ENCODE peak calls at places on chromosomes 13 and 19, in seven cellular contexts. One of them, this sample, is unnamed.

GRCh38 chr13:24261566-24261965 is 47.8 kb upstream of the C1QTNF9 start:
- DNase-seq in activated CD4-positive, alpha-beta T cell treated with anti-CD3 and anti-CD28 coated beads, Interleukin-2, amount 50 U/mL, for 48 hours: no peak
- DNase-seq in AG10803: no peak
- DNase-seq in stimulated activated naive CD8-positive, alpha-beta T cell treated with anti-CD3 and anti-CD28 coated beads, Interleukin-15, Interleukin-2, amounts not matched to agents 100 U/mL and 50 U/mL, for 24 hours: no peak
- DNase-seq in activated T-helper 2 cell treated with anti-CD3 and anti-CD28 coated beads, Interferon-gamma antibody, Interleukin-2, Interleukin-4, amounts not matched to agents 10 μg/mL and 5 μg/mL and 100 μg/mL, durations not matched to agents 14 hours and 24 hours and 36 hours: no peak
- DNase-seq in CD14-positive monocyte: no peak
- DNase-seq in A549: no peak
- DNase-seq in this sample: no peak

GRCh38 chr19:18590273-18591272 is 2.0 kb downstream of the REX1BD start:
- DNase-seq in stimulated activated naive CD8-positive, alpha-beta T cell treated with anti-CD3 and anti-CD28 coated beads, Interleukin-15, Interleukin-2, amounts not matched to agents 100 U/mL and 50 U/mL, for 24 hours: no peak
- DNase-seq in activated CD4-positive, alpha-beta T cell treated with anti-CD3 and anti-CD28 coated beads, Interleukin-2, amount 50 U/mL, for 48 hours: no peak
- DNase-seq in AG10803: peak
- DNase-seq in A549: peak
- DNase-seq in activated T-helper 2 cell treated with anti-CD3 and anti-CD28 coated beads, Interferon-gamma antibody, Interleukin-2, Interleukin-4, amounts not matched to agents 10 μg/mL and 5 μg/mL and 100 μg/mL, durations not matched to agents 14 hours and 24 hours and 36 hours: no peak
- DNase-seq in CD14-positive monocyte: peak
- DNase-seq in this sample: no peak

GRCh38 chr13:93248627-93249047 is 22.0 kb downstream of the GPC6 start:
- DNase-seq in A549: peak
- DNase-seq in AG10803: no peak
- DNase-seq in activated T-helper 2 cell treated with anti-CD3 and anti-CD28 coated beads, Interferon-gamma antibody, Interleukin-2, Interleukin-4, amounts not matched to agents 10 μg/mL and 5 μg/mL and 100 μg/mL, durations not matched to agents 14 hours and 24 hours and 36 hours: no peak
- DNase-seq in activated CD4-positive, alpha-beta T cell treated with anti-CD3 and anti-CD28 coated beads, Interleukin-2, amount 50 U/mL, for 48 hours: no peak
- DNase-seq in stimulated activated naive CD8-positive, alpha-beta T cell treated with anti-CD3 and anti-CD28 coated beads, Interleukin-15, Interleukin-2, amounts not matched to agents 100 U/mL and 50 U/mL, for 24 hours: no peak
- DNase-seq in CD14-positive monocyte: no peak
- DNase-seq in this sample: no peak

GRCh38 chr19:18782559-18783225 is 8.4 kb downstream of the COMP start:
- DNase-seq in A549: no peak
- DNase-seq in activated CD4-positive, alpha-beta T cell treated with anti-CD3 and anti-CD28 coated beads, Interleukin-2, amount 50 U/mL, for 48 hours: no peak
- DNase-seq in AG10803: no peak
- DNase-seq in CD14-positive monocyte: no peak
- DNase-seq in activated T-helper 2 cell treated with anti-CD3 and anti-CD28 coated beads, Interferon-gamma antibody, Interleukin-2, Interleukin-4, amounts not matched to agents 10 μg/mL and 5 μg/mL and 100 μg/mL, durations not matched to agents 14 hours and 24 hours and 36 hours: no peak
- DNase-seq in stimulated activated naive CD8-positive, alpha-beta T cell treated with anti-CD3 and anti-CD28 coated beads, Interleukin-15, Interleukin-2, amounts not matched to agents 100 U/mL and 50 U/mL, for 24 hours: no peak
- DNase-seq in this sample: no peak

GRCh38 chr19:10763828-10764339 is 46.0 kb downstream of the DNM2 start:
- DNase-seq in activated T-helper 2 cell treated with anti-CD3 and anti-CD28 coated beads, Interferon-gamma antibody, Interleukin-2, Interleukin-4, amounts not matched to agents 10 μg/mL and 5 μg/mL and 100 μg/mL, durations not matched to agents 14 hours and 24 hours and 36 hours: no peak
- DNase-seq in A549: no peak
- DNase-seq in CD14-positive monocyte: no peak
- DNase-seq in stimulated activated naive CD8-positive, alpha-beta T cell treated with anti-CD3 and anti-CD28 coated beads, Interleukin-15, Interleukin-2, amounts not matched to agents 100 U/mL and 50 U/mL, for 24 hours: no peak
- DNase-seq in AG10803: no peak
- DNase-seq in activated CD4-positive, alpha-beta T cell treated with anti-CD3 and anti-CD28 coated beads, Interleukin-2, amount 50 U/mL, for 48 hours: no peak
- DNase-seq in this sample: no peak

GRCh38 chr19:48569814-48570213 is 17.8 kb downstream of the SULT2B1 start:
- DNase-seq in A549: no peak
- DNase-seq in CD14-positive monocyte: no peak
- DNase-seq in activated T-helper 2 cell treated with anti-CD3 and anti-CD28 coated beads, Interferon-gamma antibody, Interleukin-2, Interleukin-4, amounts not matched to agents 10 μg/mL and 5 μg/mL and 100 μg/mL, durations not matched to agents 14 hours and 24 hours and 36 hours: no peak
- DNase-seq in activated CD4-positive, alpha-beta T cell treated with anti-CD3 and anti-CD28 coated beads, Interleukin-2, amount 50 U/mL, for 48 hours: no peak
- DNase-seq in AG10803: peak
- DNase-seq in stimulated activated naive CD8-positive, alpha-beta T cell treated with anti-CD3 and anti-CD28 coated beads, Interleukin-15, Interleukin-2, amounts not matched to agents 100 U/mL and 50 U/mL, for 24 hours: no peak
- DNase-seq in this sample: no peak

GRCh38 chr13:114130708-114131580 is 1.5 kb downstream of the RASA3 start:
- DNase-seq in stimulated activated naive CD8-positive, alpha-beta T cell treated with anti-CD3 and anti-CD28 coated beads, Interleukin-15, Interleukin-2, amounts not matched to agents 100 U/mL and 50 U/mL, for 24 hours: peak
- DNase-seq in AG10803: peak
- DNase-seq in activated CD4-positive, alpha-beta T cell treated with anti-CD3 and anti-CD28 coated beads, Interleukin-2, amount 50 U/mL, for 48 hours: peak
- DNase-seq in activated T-helper 2 cell treated with anti-CD3 and anti-CD28 coated beads, Interferon-gamma antibody, Interleukin-2, Interleukin-4, amounts not matched to agents 10 μg/mL and 5 μg/mL and 100 μg/mL, durations not matched to agents 14 hours and 24 hours and 36 hours: peak
- DNase-seq in CD14-positive monocyte: no peak
- DNase-seq in A549: peak
- DNase-seq in this sample: peak

GRCh38 chr13:78228940-78229339 is 310.3 kb upstream of the EDNRB start:
- DNase-seq in activated T-helper 2 cell treated with anti-CD3 and anti-CD28 coated beads, Interferon-gamma antibody, Interleukin-2, Interleukin-4, amounts not matched to agents 10 μg/mL and 5 μg/mL and 100 μg/mL, durations not matched to agents 14 hours and 24 hours and 36 hours: no peak
- DNase-seq in AG10803: no peak
- DNase-seq in CD14-positive monocyte: no peak
- DNase-seq in activated CD4-positive, alpha-beta T cell treated with anti-CD3 and anti-CD28 coated beads, Interleukin-2, amount 50 U/mL, for 48 hours: no peak
- DNase-seq in stimulated activated naive CD8-positive, alpha-beta T cell treated with anti-CD3 and anti-CD28 coated beads, Interleukin-15, Interleukin-2, amounts not matched to agents 100 U/mL and 50 U/mL, for 24 hours: no peak
- DNase-seq in A549: no peak
- DNase-seq in this sample: no peak

GRCh38 chr19:4555657-4556561 is 3.6 kb downstream of the SEMA6B start:
- DNase-seq in activated T-helper 2 cell treated with anti-CD3 and anti-CD28 coated beads, Interferon-gamma antibody, Interleukin-2, Interleukin-4, amounts not matched to agents 10 μg/mL and 5 μg/mL and 100 μg/mL, durations not matched to agents 14 hours and 24 hours and 36 hours: no peak
- DNase-seq in stimulated activated naive CD8-positive, alpha-beta T cell treated with anti-CD3 and anti-CD28 coated beads, Interleukin-15, Interleukin-2, amounts not matched to agents 100 U/mL and 50 U/mL, for 24 hours: no peak
- DNase-seq in A549: peak
- DNase-seq in AG10803: no peak
- DNase-seq in activated CD4-positive, alpha-beta T cell treated with anti-CD3 and anti-CD28 coated beads, Interleukin-2, amount 50 U/mL, for 48 hours: no peak
- DNase-seq in CD14-positive monocyte: no peak
- DNase-seq in this sample: no peak

GRCh38 chr13:30408319-30409101 is 13.8 kb upstream of the UBE2L5 start:
- DNase-seq in A549: peak
- DNase-seq in activated T-helper 2 cell treated with anti-CD3 and anti-CD28 coated beads, Interferon-gamma antibody, Interleukin-2, Interleukin-4, amounts not matched to agents 10 μg/mL and 5 μg/mL and 100 μg/mL, durations not matched to agents 14 hours and 24 hours and 36 hours: peak
- DNase-seq in AG10803: peak
- DNase-seq in activated CD4-positive, alpha-beta T cell treated with anti-CD3 and anti-CD28 coated beads, Interleukin-2, amount 50 U/mL, for 48 hours: peak
- DNase-seq in CD14-positive monocyte: peak
- DNase-seq in stimulated activated naive CD8-positive, alpha-beta T cell treated with anti-CD3 and anti-CD28 coated beads, Interleukin-15, Interleukin-2, amounts not matched to agents 100 U/mL and 50 U/mL, for 24 hours: peak
- DNase-seq in this sample: peak

GRCh38 chr13:107518780-107519179 is 696.6 kb downstream of the LIG4 start:
- DNase-seq in CD14-positive monocyte: no peak
- DNase-seq in A549: no peak
- DNase-seq in activated CD4-positive, alpha-beta T cell treated with anti-CD3 and anti-CD28 coated beads, Interleukin-2, amount 50 U/mL, for 48 hours: no peak
- DNase-seq in activated T-helper 2 cell treated with anti-CD3 and anti-CD28 coated beads, Interferon-gamma antibody, Interleukin-2, Interleukin-4, amounts not matched to agents 10 μg/mL and 5 μg/mL and 100 μg/mL, durations not matched to agents 14 hours and 24 hours and 36 hours: no peak
- DNase-seq in stimulated activated naive CD8-positive, alpha-beta T cell treated with anti-CD3 and anti-CD28 coated beads, Interleukin-15, Interleukin-2, amounts not matched to agents 100 U/mL and 50 U/mL, for 24 hours: no peak
- DNase-seq in AG10803: no peak
- DNase-seq in this sample: no peak

GRCh38 chr13:105097501-105097900 is 1438.0 kb downstream of the EFNB2 start:
- DNase-seq in stimulated activated naive CD8-positive, alpha-beta T cell treated with anti-CD3 and anti-CD28 coated beads, Interleukin-15, Interleukin-2, amounts not matched to agents 100 U/mL and 50 U/mL, for 24 hours: no peak
- DNase-seq in AG10803: no peak
- DNase-seq in CD14-positive monocyte: no peak
- DNase-seq in A549: no peak
- DNase-seq in activated T-helper 2 cell treated with anti-CD3 and anti-CD28 coated beads, Interferon-gamma antibody, Interleukin-2, Interleukin-4, amounts not matched to agents 10 μg/mL and 5 μg/mL and 100 μg/mL, durations not matched to agents 14 hours and 24 hours and 36 hours: no peak
- DNase-seq in activated CD4-positive, alpha-beta T cell treated with anti-CD3 and anti-CD28 coated beads, Interleukin-2, amount 50 U/mL, for 48 hours: no peak
- DNase-seq in this sample: no peak

GRCh38 chr13:76157926-76158325 is 521.8 kb downstream of the LMO7 start:
- DNase-seq in AG10803: no peak
- DNase-seq in activated T-helper 2 cell treated with anti-CD3 and anti-CD28 coated beads, Interferon-gamma antibody, Interleukin-2, Interleukin-4, amounts not matched to agents 10 μg/mL and 5 μg/mL and 100 μg/mL, durations not matched to agents 14 hours and 24 hours and 36 hours: no peak
- DNase-seq in CD14-positive monocyte: no peak
- DNase-seq in stimulated activated naive CD8-positive, alpha-beta T cell treated with anti-CD3 and anti-CD28 coated beads, Interleukin-15, Interleukin-2, amounts not matched to agents 100 U/mL and 50 U/mL, for 24 hours: no peak
- DNase-seq in activated CD4-positive, alpha-beta T cell treated with anti-CD3 and anti-CD28 coated beads, Interleukin-2, amount 50 U/mL, for 48 hours: no peak
- DNase-seq in A549: no peak
- DNase-seq in this sample: no peak

GRCh38 chr13:111280226-111280625 is 40.2 kb upstream of the TEX29 start:
- DNase-seq in stimulated activated naive CD8-positive, alpha-beta T cell treated with anti-CD3 and anti-CD28 coated beads, Interleukin-15, Interleukin-2, amounts not matched to agents 100 U/mL and 50 U/mL, for 24 hours: no peak
- DNase-seq in CD14-positive monocyte: no peak
- DNase-seq in activated CD4-positive, alpha-beta T cell treated with anti-CD3 and anti-CD28 coated beads, Interleukin-2, amount 50 U/mL, for 48 hours: no peak
- DNase-seq in activated T-helper 2 cell treated with anti-CD3 and anti-CD28 coated beads, Interferon-gamma antibody, Interleukin-2, Interleukin-4, amounts not matched to agents 10 μg/mL and 5 μg/mL and 100 μg/mL, durations not matched to agents 14 hours and 24 hours and 36 hours: no peak
- DNase-seq in AG10803: no peak
- DNase-seq in A549: no peak
- DNase-seq in this sample: no peak

GRCh38 chr13:35309711-35310110 is 166.8 kb downstream of the MAB21L1 start:
- DNase-seq in activated T-helper 2 cell treated with anti-CD3 and anti-CD28 coated beads, Interferon-gamma antibody, Interleukin-2, Interleukin-4, amounts not matched to agents 10 μg/mL and 5 μg/mL and 100 μg/mL, durations not matched to agents 14 hours and 24 hours and 36 hours: no peak
- DNase-seq in AG10803: no peak
- DNase-seq in A549: no peak
- DNase-seq in stimulated activated naive CD8-positive, alpha-beta T cell treated with anti-CD3 and anti-CD28 coated beads, Interleukin-15, Interleukin-2, amounts not matched to agents 100 U/mL and 50 U/mL, for 24 hours: no peak
- DNase-seq in CD14-positive monocyte: no peak
- DNase-seq in activated CD4-positive, alpha-beta T cell treated with anti-CD3 and anti-CD28 coated beads, Interleukin-2, amount 50 U/mL, for 48 hours: no peak
- DNase-seq in this sample: no peak

GRCh38 chr13:94666065-94666464 is 46.3 kb downstream of the SOX21 start:
- DNase-seq in A549: no peak
- DNase-seq in CD14-positive monocyte: no peak
- DNase-seq in AG10803: no peak
- DNase-seq in activated CD4-positive, alpha-beta T cell treated with anti-CD3 and anti-CD28 coated beads, Interleukin-2, amount 50 U/mL, for 48 hours: no peak
- DNase-seq in activated T-helper 2 cell treated with anti-CD3 and anti-CD28 coated beads, Interferon-gamma antibody, Interleukin-2, Interleukin-4, amounts not matched to agents 10 μg/mL and 5 μg/mL and 100 μg/mL, durations not matched to agents 14 hours and 24 hours and 36 hours: no peak
- DNase-seq in stimulated activated naive CD8-positive, alpha-beta T cell treated with anti-CD3 and anti-CD28 coated beads, Interleukin-15, Interleukin-2, amounts not matched to agents 100 U/mL and 50 U/mL, for 24 hours: no peak
- DNase-seq in this sample: no peak

GRCh38 chr19:4704317-4704673 is 19.3 kb downstream of the DPP9 start:
- DNase-seq in CD14-positive monocyte: no peak
- DNase-seq in activated CD4-positive, alpha-beta T cell treated with anti-CD3 and anti-CD28 coated beads, Interleukin-2, amount 50 U/mL, for 48 hours: no peak
- DNase-seq in AG10803: no peak
- DNase-seq in stimulated activated naive CD8-positive, alpha-beta T cell treated with anti-CD3 and anti-CD28 coated beads, Interleukin-15, Interleukin-2, amounts not matched to agents 100 U/mL and 50 U/mL, for 24 hours: no peak
- DNase-seq in A549: no peak
- DNase-seq in activated T-helper 2 cell treated with anti-CD3 and anti-CD28 coated beads, Interferon-gamma antibody, Interleukin-2, Interleukin-4, amounts not matched to agents 10 μg/mL and 5 μg/mL and 100 μg/mL, durations not matched to agents 14 hours and 24 hours and 36 hours: no peak
- DNase-seq in this sample: no peak

GRCh38 chr13:24627090-24627714 is 53.0 kb upstream of the ATP12A start:
- DNase-seq in activated CD4-positive, alpha-beta T cell treated with anti-CD3 and anti-CD28 coated beads, Interleukin-2, amount 50 U/mL, for 48 hours: no peak
- DNase-seq in AG10803: peak
- DNase-seq in CD14-positive monocyte: peak
- DNase-seq in activated T-helper 2 cell treated with anti-CD3 and anti-CD28 coated beads, Interferon-gamma antibody, Interleukin-2, Interleukin-4, amounts not matched to agents 10 μg/mL and 5 μg/mL and 100 μg/mL, durations not matched to agents 14 hours and 24 hours and 36 hours: no peak
- DNase-seq in stimulated activated naive CD8-positive, alpha-beta T cell treated with anti-CD3 and anti-CD28 coated beads, Interleukin-15, Interleukin-2, amounts not matched to agents 100 U/mL and 50 U/mL, for 24 hours: no peak
- DNase-seq in A549: peak
- DNase-seq in this sample: no peak

GRCh38 chr13:19864018-19864338 is 529 bp upstream of the ZMYM5 start:
- DNase-seq in A549: peak
- DNase-seq in CD14-positive monocyte: peak
- DNase-seq in activated T-helper 2 cell treated with anti-CD3 and anti-CD28 coated beads, Interferon-gamma antibody, Interleukin-2, Interleukin-4, amounts not matched to agents 10 μg/mL and 5 μg/mL and 100 μg/mL, durations not matched to agents 14 hours and 24 hours and 36 hours: peak
- DNase-seq in stimulated activated naive CD8-positive, alpha-beta T cell treated with anti-CD3 and anti-CD28 coated beads, Interleukin-15, Interleukin-2, amounts not matched to agents 100 U/mL and 50 U/mL, for 24 hours: no peak
- DNase-seq in AG10803: peak
- DNase-seq in activated CD4-positive, alpha-beta T cell treated with anti-CD3 and anti-CD28 coated beads, Interleukin-2, amount 50 U/mL, for 48 hours: no peak
- DNase-seq in this sample: peak

GRCh38 chr19:45528744-45529453 is 21.6 kb downstream of the VASP start:
- DNase-seq in AG10803: no peak
- DNase-seq in A549: peak
- DNase-seq in activated CD4-positive, alpha-beta T cell treated with anti-CD3 and anti-CD28 coated beads, Interleukin-2, amount 50 U/mL, for 48 hours: no peak
- DNase-seq in stimulated activated naive CD8-positive, alpha-beta T cell treated with anti-CD3 and anti-CD28 coated beads, Interleukin-15, Interleukin-2, amounts not matched to agents 100 U/mL and 50 U/mL, for 24 hours: peak
- DNase-seq in activated T-helper 2 cell treated with anti-CD3 and anti-CD28 coated beads, Interferon-gamma antibody, Interleukin-2, Interleukin-4, amounts not matched to agents 10 μg/mL and 5 μg/mL and 100 μg/mL, durations not matched to agents 14 hours and 24 hours and 36 hours: no peak
- DNase-seq in CD14-positive monocyte: no peak
- DNase-seq in this sample: no peak

GRCh38 chr13:98050041-98050466 is 92.8 kb upstream of the FARP1 start:
- DNase-seq in stimulated activated naive CD8-positive, alpha-beta T cell treated with anti-CD3 and anti-CD28 coated beads, Interleukin-15, Interleukin-2, amounts not matched to agents 100 U/mL and 50 U/mL, for 24 hours: no peak
- DNase-seq in A549: peak
- DNase-seq in activated CD4-positive, alpha-beta T cell treated with anti-CD3 and anti-CD28 coated beads, Interleukin-2, amount 50 U/mL, for 48 hours: no peak
- DNase-seq in CD14-positive monocyte: no peak
- DNase-seq in activated T-helper 2 cell treated with anti-CD3 and anti-CD28 coated beads, Interferon-gamma antibody, Interleukin-2, Interleukin-4, amounts not matched to agents 10 μg/mL and 5 μg/mL and 100 μg/mL, durations not matched to agents 14 hours and 24 hours and 36 hours: no peak
- DNase-seq in AG10803: no peak
- DNase-seq in this sample: no peak

GRCh38 chr19:3403489-3404323 is 37.3 kb downstream of the NFIC start:
- DNase-seq in CD14-positive monocyte: no peak
- DNase-seq in A549: no peak
- DNase-seq in activated CD4-positive, alpha-beta T cell treated with anti-CD3 and anti-CD28 coated beads, Interleukin-2, amount 50 U/mL, for 48 hours: no peak
- DNase-seq in AG10803: peak
- DNase-seq in activated T-helper 2 cell treated with anti-CD3 and anti-CD28 coated beads, Interferon-gamma antibody, Interleukin-2, Interleukin-4, amounts not matched to agents 10 μg/mL and 5 μg/mL and 100 μg/mL, durations not matched to agents 14 hours and 24 hours and 36 hours: no peak
- DNase-seq in stimulated activated naive CD8-positive, alpha-beta T cell treated with anti-CD3 and anti-CD28 coated beads, Interleukin-15, Interleukin-2, amounts not matched to agents 100 U/mL and 50 U/mL, for 24 hours: no peak
- DNase-seq in this sample: no peak

GRCh38 chr19:48372904-48373303 is 8.7 kb downstream of the SYNGR4 start:
- DNase-seq in activated CD4-positive, alpha-beta T cell treated with anti-CD3 and anti-CD28 coated beads, Interleukin-2, amount 50 U/mL, for 48 hours: no peak
- DNase-seq in CD14-positive monocyte: no peak
- DNase-seq in A549: peak
- DNase-seq in AG10803: no peak
- DNase-seq in stimulated activated naive CD8-positive, alpha-beta T cell treated with anti-CD3 and anti-CD28 coated beads, Interleukin-15, Interleukin-2, amounts not matched to agents 100 U/mL and 50 U/mL, for 24 hours: no peak
- DNase-seq in activated T-helper 2 cell treated with anti-CD3 and anti-CD28 coated beads, Interferon-gamma antibody, Interleukin-2, Interleukin-4, amounts not matched to agents 10 μg/mL and 5 μg/mL and 100 μg/mL, durations not matched to agents 14 hours and 24 hours and 36 hours: no peak
- DNase-seq in this sample: no peak

GRCh38 chr19:9295411-9295849 is 14.2 kb downstream of the ZNF699 start:
- DNase-seq in AG10803: peak
- DNase-seq in A549: peak
- DNase-seq in stimulated activated naive CD8-positive, alpha-beta T cell treated with anti-CD3 and anti-CD28 coated beads, Interleukin-15, Interleukin-2, amounts not matched to agents 100 U/mL and 50 U/mL, for 24 hours: no peak
- DNase-seq in activated CD4-positive, alpha-beta T cell treated with anti-CD3 and anti-CD28 coated beads, Interleukin-2, amount 50 U/mL, for 48 hours: no peak
- DNase-seq in CD14-positive monocyte: no peak
- DNase-seq in activated T-helper 2 cell treated with anti-CD3 and anti-CD28 coated beads, Interferon-gamma antibody, Interleukin-2, Interleukin-4, amounts not matched to agents 10 μg/mL and 5 μg/mL and 100 μg/mL, durations not matched to agents 14 hours and 24 hours and 36 hours: no peak
- DNase-seq in this sample: no peak

GRCh38 chr13:33639158-33639557 is 178.8 kb upstream of the RFC3 start:
- DNase-seq in activated T-helper 2 cell treated with anti-CD3 and anti-CD28 coated beads, Interferon-gamma antibody, Interleukin-2, Interleukin-4, amounts not matched to agents 10 μg/mL and 5 μg/mL and 100 μg/mL, durations not matched to agents 14 hours and 24 hours and 36 hours: no peak
- DNase-seq in activated CD4-positive, alpha-beta T cell treated with anti-CD3 and anti-CD28 coated beads, Interleukin-2, amount 50 U/mL, for 48 hours: no peak
- DNase-seq in stimulated activated naive CD8-positive, alpha-beta T cell treated with anti-CD3 and anti-CD28 coated beads, Interleukin-15, Interleukin-2, amounts not matched to agents 100 U/mL and 50 U/mL, for 24 hours: no peak
- DNase-seq in CD14-positive monocyte: no peak
- DNase-seq in A549: peak
- DNase-seq in AG10803: peak
- DNase-seq in this sample: no peak

GRCh38 chr13:111598751-111599150 is 278.3 kb downstream of the TEX29 start:
- DNase-seq in A549: no peak
- DNase-seq in CD14-positive monocyte: no peak
- DNase-seq in activated T-helper 2 cell treated with anti-CD3 and anti-CD28 coated beads, Interferon-gamma antibody, Interleukin-2, Interleukin-4, amounts not matched to agents 10 μg/mL and 5 μg/mL and 100 μg/mL, durations not matched to agents 14 hours and 24 hours and 36 hours: no peak
- DNase-seq in AG10803: no peak
- DNase-seq in stimulated activated naive CD8-positive, alpha-beta T cell treated with anti-CD3 and anti-CD28 coated beads, Interleukin-15, Interleukin-2, amounts not matched to agents 100 U/mL and 50 U/mL, for 24 hours: no peak
- DNase-seq in activated CD4-positive, alpha-beta T cell treated with anti-CD3 and anti-CD28 coated beads, Interleukin-2, amount 50 U/mL, for 48 hours: no peak
- DNase-seq in this sample: no peak

GRCh38 chr13:99033814-99034213 is 56.0 kb upstream of the DOCK9 start:
- DNase-seq in stimulated activated naive CD8-positive, alpha-beta T cell treated with anti-CD3 and anti-CD28 coated beads, Interleukin-15, Interleukin-2, amounts not matched to agents 100 U/mL and 50 U/mL, for 24 hours: no peak
- DNase-seq in activated CD4-positive, alpha-beta T cell treated with anti-CD3 and anti-CD28 coated beads, Interleukin-2, amount 50 U/mL, for 48 hours: no peak
- DNase-seq in A549: no peak
- DNase-seq in AG10803: peak
- DNase-seq in CD14-positive monocyte: no peak
- DNase-seq in activated T-helper 2 cell treated with anti-CD3 and anti-CD28 coated beads, Interferon-gamma antibody, Interleukin-2, Interleukin-4, amounts not matched to agents 10 μg/mL and 5 μg/mL and 100 μg/mL, durations not matched to agents 14 hours and 24 hours and 36 hours: no peak
- DNase-seq in this sample: no peak

GRCh38 chr13:26983533-26984315 is 187.9 kb downstream of the USP12 start:
- DNase-seq in activated T-helper 2 cell treated with anti-CD3 and anti-CD28 coated beads, Interferon-gamma antibody, Interleukin-2, Interleukin-4, amounts not matched to agents 10 μg/mL and 5 μg/mL and 100 μg/mL, durations not matched to agents 14 hours and 24 hours and 36 hours: no peak
- DNase-seq in activated CD4-positive, alpha-beta T cell treated with anti-CD3 and anti-CD28 coated beads, Interleukin-2, amount 50 U/mL, for 48 hours: no peak
- DNase-seq in CD14-positive monocyte: no peak
- DNase-seq in AG10803: no peak
- DNase-seq in A549: no peak
- DNase-seq in stimulated activated naive CD8-positive, alpha-beta T cell treated with anti-CD3 and anti-CD28 coated beads, Interleukin-15, Interleukin-2, amounts not matched to agents 100 U/mL and 50 U/mL, for 24 hours: no peak
- DNase-seq in this sample: no peak

GRCh38 chr19:48925240-48925843 is 8.2 kb upstream of the DHDH start:
- DNase-seq in activated T-helper 2 cell treated with anti-CD3 and anti-CD28 coated beads, Interferon-gamma antibody, Interleukin-2, Interleukin-4, amounts not matched to agents 10 μg/mL and 5 μg/mL and 100 μg/mL, durations not matched to agents 14 hours and 24 hours and 36 hours: no peak
- DNase-seq in A549: peak
- DNase-seq in activated CD4-positive, alpha-beta T cell treated with anti-CD3 and anti-CD28 coated beads, Interleukin-2, amount 50 U/mL, for 48 hours: no peak
- DNase-seq in stimulated activated naive CD8-positive, alpha-beta T cell treated with anti-CD3 and anti-CD28 coated beads, Interleukin-15, Interleukin-2, amounts not matched to agents 100 U/mL and 50 U/mL, for 24 hours: no peak
- DNase-seq in CD14-positive monocyte: no peak
- DNase-seq in AG10803: peak
- DNase-seq in this sample: no peak